ENCODE peak calls at places on chromosomes 12 and 14, in four cellular contexts. C, X, K and T are unnamed samples.

GRCh38 chr12:109719123-109720022 is 5.7 kb downstream of the FAM222A start:
- DNase-seq in C (no peak), X (peak), K (no peak), T (no peak)

GRCh38 chr12:30110970-30111586 is 327.3 kb upstream of the TMTC1 start:
- DNase-seq in C (peak), X (no peak), K (no peak), T (no peak)

GRCh38 chr12:111600296-111600562 is 1.1 kb upstream of the ATXN2 start:
- DNase-seq in C (no peak), X (no peak), K (no peak), T (no peak)

GRCh38 chr14:31934767-31935266 is 142.3 kb upstream of the ARHGAP5 start:
- DNase-seq in C (peak), X (peak), K (no peak), T (no peak)

GRCh38 chr12:19203013-19203412 is 73.5 kb downstream of the PLEKHA5 start:
- DNase-seq in C (no peak), X (no peak), K (no peak), T (no peak)

GRCh38 chr14:62143235-62143634 is 381.0 kb downstream of the SNAPC1 start:
- DNase-seq in C (peak), X (no peak), K (no peak), T (no peak)

GRCh38 chr12:9334026-9334692 is 126.0 kb upstream of the PZP start:
- DNase-seq in C (no peak), X (no peak), K (no peak), T (peak)

GRCh38 chr12:49553512-49554088 is 14.3 kb downstream of the MCRS1 start:
- DNase-seq in C (no peak), X (peak), K (no peak), T (no peak)

GRCh38 chr12:627863-628805 is 35.1 kb downstream of the NINJ2 start:
- DNase-seq in C (no peak), X (no peak), K (no peak), T (no peak)

GRCh38 chr12:93587601-93588000 is 15.1 kb downstream of the SOCS2 start:
- DNase-seq in C (no peak), X (no peak), K (no peak), T (no peak)

DNA sequence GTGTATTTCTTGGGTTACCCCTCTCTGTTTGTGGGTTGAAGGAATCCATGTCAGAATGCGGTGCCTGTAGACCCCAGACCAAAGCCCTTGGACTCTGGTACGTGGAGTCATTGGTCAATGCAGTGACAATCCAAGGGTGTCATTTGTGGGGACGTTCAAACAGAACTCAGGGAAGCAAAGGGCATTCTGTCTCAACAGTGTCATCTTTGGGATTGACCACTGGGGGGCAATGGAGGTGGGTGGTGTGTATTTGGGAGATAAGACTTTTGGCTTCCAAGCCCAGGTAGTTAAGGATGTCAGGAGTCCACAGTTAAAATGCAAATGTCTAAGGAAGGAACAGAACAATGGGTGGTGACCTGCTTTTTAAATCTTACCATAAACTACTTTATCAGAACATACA is 54.6 kb upstream of the CCDC175 start:
- DNase-seq in C (no peak), X (peak), K (no peak), T (no peak)
- TF ChIP-seq CTCF in C (peak), X (no peak), K (peak), T (peak)

GRCh38 chr12:105444050-105444808 is 113.7 kb downstream of the C12orf75 start:
- DNase-seq in C (peak), X (peak), K (no peak), T (peak)
- H3K4me3 ChIP-seq in C (no peak), X (peak), K (no peak), T (no peak)

GRCh38 chr14:91352696-91353692 is 64.6 kb downstream of the CCDC88C start:
- DNase-seq in C (no peak), X (no peak), K (no peak), T (no peak)
- TF ChIP-seq CTCF in C (no peak), X (no peak), K (no peak), T (no peak)

DNA sequence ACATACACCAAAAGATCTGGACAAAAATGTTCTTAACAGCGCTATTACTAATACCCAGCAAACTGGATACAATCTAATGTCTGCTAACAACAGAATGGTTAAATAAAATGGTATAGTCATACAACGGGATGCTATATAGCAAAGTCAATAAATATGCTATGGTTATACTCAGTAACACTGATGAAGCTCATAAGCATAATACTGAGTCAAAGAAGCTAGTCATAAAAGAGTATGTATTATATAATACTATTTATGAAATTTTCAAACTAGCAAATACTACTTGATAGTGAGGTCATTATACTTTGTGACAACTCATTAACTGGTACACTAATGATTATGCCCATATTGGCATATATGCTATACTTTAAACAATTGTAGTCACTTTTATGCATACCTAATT is 7.4 kb downstream of the ABCD2 start:
- DNase-seq in C (no peak), X (no peak), K (no peak), T (no peak)
- H3K4me3 ChIP-seq in C (no peak), X (no peak), K (no peak), T (no peak)

GRCh38 chr12:57012600-57013465 is 3.5 kb downstream of the TAC3 start:
- DNase-seq in C (no peak), X (no peak), K (no peak), T (no peak)
- TF ChIP-seq CTCF in C (peak), X (no peak), K (no peak), T (no peak)

DNA sequence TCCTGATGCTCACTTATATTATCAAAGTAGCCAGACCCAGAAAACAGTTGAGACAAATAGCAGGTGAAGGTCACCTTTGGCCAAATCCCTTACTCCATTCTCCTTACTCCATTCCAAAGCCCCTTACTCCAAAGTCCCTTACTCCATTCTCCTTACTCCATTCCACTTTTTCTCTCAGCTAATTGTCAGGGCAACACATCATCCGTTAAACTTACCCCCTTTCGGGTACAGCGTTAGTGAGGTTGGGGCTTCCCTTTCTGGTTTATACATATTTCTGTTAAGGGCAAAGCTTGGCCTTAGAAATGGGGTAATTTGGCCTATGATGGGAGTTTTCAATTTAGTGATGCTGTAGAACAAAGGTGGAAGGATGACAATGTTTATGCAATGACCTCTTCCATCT is 111.8 kb upstream of the CCND2 start:
- DNase-seq in C (no peak), X (no peak), K (no peak), T (no peak)
- H3K4me3 ChIP-seq in C (no peak), X (no peak), K (no peak), T (no peak)